ENCODE peak calls at places on chromosomes 1 and 21, in six cellular contexts. One of them, this sample, is unnamed.

GRCh38 chr1:205913451-205914204 is 29.6 kb downstream of the SLC26A9 start:
- DNase-seq in transverse colon: no peak
- DNase-seq in tibial nerve: no peak
- DNase-seq in stomach: peak; percentile 85
- DNase-seq in esophagus muscularis mucosa: no peak
- DNase-seq in K562: no peak
- DNase-seq in this sample: peak; percentile 69

GRCh38 chr1:226603976-226604845 is 55.6 kb downstream of the STUM start:
- DNase-seq in transverse colon: no peak
- DNase-seq in tibial nerve: no peak
- DNase-seq in stomach: no peak
- DNase-seq in esophagus muscularis mucosa: no peak
- DNase-seq in K562: no peak
- DNase-seq in this sample: peak; percentile 44

GRCh38 chr1:8817413-8818324 is at the start of gene RERE:
- DNase-seq in transverse colon: peak; percentile 96
- DNase-seq in tibial nerve: peak; percentile 92
- DNase-seq in stomach: peak; percentile 95
- DNase-seq in esophagus muscularis mucosa: peak; percentile 98
- DNase-seq in K562: peak; percentile 100
- DNase-seq in this sample: peak; percentile 93

GRCh38 chr1:180639871-180640270 is 8.0 kb downstream of the XPR1 start:
- DNase-seq in transverse colon: no peak
- DNase-seq in tibial nerve: no peak
- DNase-seq in stomach: no peak
- DNase-seq in esophagus muscularis mucosa: no peak
- DNase-seq in K562: no peak
- DNase-seq in this sample: no peak

GRCh38 chr1:94819945-94820746 is at the start of gene SLC44A3:
- DNase-seq in transverse colon: peak; percentile 65
- DNase-seq in tibial nerve: no peak
- DNase-seq in stomach: peak; percentile 71
- DNase-seq in esophagus muscularis mucosa: no peak
- DNase-seq in K562: no peak
- DNase-seq in this sample: peak; percentile 92

GRCh38 chr1:60848583-60849188 is 233.7 kb upstream of the NFIA start:
- DNase-seq in transverse colon: no peak
- DNase-seq in tibial nerve: no peak
- DNase-seq in stomach: no peak
- DNase-seq in esophagus muscularis mucosa: no peak
- DNase-seq in K562: no peak
- DNase-seq in this sample: no peak

GRCh38 chr1:161730050-161730564 is 8.8 kb downstream of the FCRLB start:
- DNase-seq in transverse colon: no peak
- DNase-seq in tibial nerve: no peak
- DNase-seq in stomach: no peak
- DNase-seq in esophagus muscularis mucosa: no peak
- DNase-seq in K562: peak; percentile 26
- DNase-seq in this sample: peak; percentile 65

GRCh38 chr1:2202008-2202575 is 7.5 kb upstream of the FAAP20 start:
- DNase-seq in transverse colon: no peak
- DNase-seq in tibial nerve: no peak
- DNase-seq in stomach: no peak
- DNase-seq in esophagus muscularis mucosa: no peak
- DNase-seq in K562: no peak
- DNase-seq in this sample: peak; percentile 56

GRCh38 chr1:15090373-15090772 is 63.2 kb upstream of the TMEM51 start:
- DNase-seq in transverse colon: peak; percentile 88
- DNase-seq in tibial nerve: no peak
- DNase-seq in stomach: peak; percentile 95
- DNase-seq in esophagus muscularis mucosa: no peak
- DNase-seq in K562: no peak
- DNase-seq in this sample: peak; percentile 89

GRCh38 chr1:86938855-86939254 is 24.4 kb downstream of the HS2ST1 start:
- DNase-seq in transverse colon: no peak
- DNase-seq in tibial nerve: no peak
- DNase-seq in stomach: no peak
- DNase-seq in esophagus muscularis mucosa: no peak
- DNase-seq in K562: no peak
- DNase-seq in this sample: no peak

GRCh38 chr1:228900099-228900965 is 165.1 kb downstream of the RHOU start:
- DNase-seq in transverse colon: peak; percentile 18
- DNase-seq in tibial nerve: peak; percentile 60
- DNase-seq in stomach: no peak
- DNase-seq in esophagus muscularis mucosa: peak; percentile 93
- DNase-seq in K562: no peak
- DNase-seq in this sample: no peak

GRCh38 chr1:204445860-204446412 is 34.3 kb upstream of the PPP1R15B start:
- DNase-seq in transverse colon: peak; percentile 73
- DNase-seq in tibial nerve: no peak
- DNase-seq in stomach: peak; percentile 64
- DNase-seq in esophagus muscularis mucosa: no peak
- DNase-seq in K562: peak; percentile 77
- DNase-seq in this sample: no peak

GRCh38 chr1:149888999-149889289 is 10.4 kb upstream of the BOLA1 start:
- DNase-seq in transverse colon: no peak
- DNase-seq in tibial nerve: no peak
- DNase-seq in stomach: peak; percentile 28
- DNase-seq in esophagus muscularis mucosa: no peak
- DNase-seq in K562: no peak
- DNase-seq in this sample: no peak

GRCh38 chr1:100131623-100132022 is 1.1 kb downstream of the SASS6 start:
- DNase-seq in transverse colon: no peak
- DNase-seq in tibial nerve: no peak
- DNase-seq in stomach: no peak
- DNase-seq in esophagus muscularis mucosa: no peak
- DNase-seq in K562: no peak
- DNase-seq in this sample: no peak

GRCh38 chr1:116486424-116486823 is 84.4 kb downstream of the CD58 start:
- DNase-seq in transverse colon: no peak
- DNase-seq in tibial nerve: no peak
- DNase-seq in stomach: no peak
- DNase-seq in esophagus muscularis mucosa: no peak
- DNase-seq in K562: no peak
- DNase-seq in this sample: no peak

GRCh38 chr1:21337931-21338567 is 47.8 kb upstream of the ECE1 start:
- DNase-seq in transverse colon: peak; percentile 79
- DNase-seq in tibial nerve: peak; percentile 93
- DNase-seq in stomach: peak; percentile 75
- DNase-seq in esophagus muscularis mucosa: peak; percentile 98
- DNase-seq in K562: no peak
- DNase-seq in this sample: peak; percentile 89

GRCh38 chr1:9066945-9067807 is 2.3 kb downstream of the SLC2A5 start:
- DNase-seq in transverse colon: peak; percentile 53
- DNase-seq in tibial nerve: peak; percentile 54
- DNase-seq in stomach: no peak
- DNase-seq in esophagus muscularis mucosa: no peak
- DNase-seq in K562: no peak
- DNase-seq in this sample: peak; percentile 70

GRCh38 chr1:227952374-227953021 is 4.8 kb upstream of the WNT9A start:
- DNase-seq in transverse colon: no peak
- DNase-seq in tibial nerve: no peak
- DNase-seq in stomach: peak; percentile 16
- DNase-seq in esophagus muscularis mucosa: no peak
- DNase-seq in K562: peak; percentile 8
- DNase-seq in this sample: peak; percentile 66

GRCh38 chr1:43292151-43292550 is 6.8 kb upstream of the C1orf210 start:
- DNase-seq in transverse colon: no peak
- DNase-seq in tibial nerve: no peak
- DNase-seq in stomach: no peak
- DNase-seq in esophagus muscularis mucosa: no peak
- DNase-seq in K562: no peak
- DNase-seq in this sample: no peak

GRCh38 chr21:41600116-41600515 is 92.2 kb upstream of the TMPRSS2 start:
- DNase-seq in transverse colon: no peak
- DNase-seq in tibial nerve: no peak
- DNase-seq in stomach: peak; percentile 22
- DNase-seq in esophagus muscularis mucosa: no peak
- DNase-seq in K562: no peak
- DNase-seq in this sample: no peak

GRCh38 chr1:51699376-51699775 is 82.5 kb downstream of the OSBPL9 start:
- DNase-seq in transverse colon: no peak
- DNase-seq in tibial nerve: no peak
- DNase-seq in stomach: no peak
- DNase-seq in esophagus muscularis mucosa: no peak
- DNase-seq in K562: no peak
- DNase-seq in this sample: no peak

GRCh38 chr1:242854466-242854865 is 330.0 kb upstream of the PLD5 start:
- DNase-seq in transverse colon: no peak
- DNase-seq in tibial nerve: no peak
- DNase-seq in stomach: no peak
- DNase-seq in esophagus muscularis mucosa: no peak
- DNase-seq in K562: no peak
- DNase-seq in this sample: no peak

DNA sequence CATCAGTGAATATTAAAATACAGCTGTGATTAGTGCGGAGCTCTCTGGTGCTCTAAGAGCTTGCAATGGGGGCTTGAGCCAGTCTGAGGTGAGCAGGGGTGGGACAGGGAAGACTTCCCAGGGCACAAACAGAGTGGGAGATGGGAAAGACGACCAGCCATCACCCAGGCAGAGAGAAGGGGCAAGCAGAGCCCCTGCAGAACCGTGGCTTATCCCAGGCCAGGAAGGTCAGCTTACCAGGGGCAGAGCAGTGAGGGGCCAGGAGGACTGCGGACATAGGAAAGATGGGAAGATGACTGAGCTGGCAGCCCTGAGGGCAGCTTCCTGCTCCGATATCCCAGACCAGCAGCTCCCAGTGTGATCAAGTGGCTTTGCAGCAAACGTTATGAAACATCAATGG is 55.4 kb upstream of the IFFO2 start:
- DNase-seq in transverse colon: no peak
- DNase-seq in tibial nerve: no peak
- DNase-seq in stomach: no peak
- DNase-seq in esophagus muscularis mucosa: no peak
- DNase-seq in K562: no peak
- DNase-seq in this sample: no peak
- H3K27ac ChIP-seq in transverse colon: peak overlapping the region; percentile 78
- H3K27ac ChIP-seq in tibial nerve: peak overlapping the region; percentile 86
- H3K27ac ChIP-seq in stomach: peak overlapping the region; percentile 87
- H3K27ac ChIP-seq in esophagus muscularis mucosa: peak overlapping the region; percentile 84
- H3K27ac ChIP-seq in K562: no peak overlapping the region
- H3K27ac ChIP-seq in this sample: peak overlapping the region; percentile 84

GRCh38 chr21:32437729-32438128 is 25.2 kb downstream of the EVA1C start:
- DNase-seq in transverse colon: no peak
- DNase-seq in tibial nerve: no peak
- DNase-seq in stomach: no peak
- DNase-seq in esophagus muscularis mucosa: no peak
- DNase-seq in K562: no peak
- DNase-seq in this sample: no peak
- H3K36me3 ChIP-seq in transverse colon: no peaks in the 10 kb centered on the region
- H3K36me3 ChIP-seq in tibial nerve: no peaks in the 10 kb centered on the region
- H3K36me3 ChIP-seq in stomach: no peaks in the 10 kb centered on the region
- H3K36me3 ChIP-seq in esophagus muscularis mucosa: peaks cover 9% of the 10 kb centered on the region
- H3K36me3 ChIP-seq in K562: no peaks in the 10 kb centered on the region
- H3K36me3 ChIP-seq in this sample: no peaks in the 10 kb centered on the region

GRCh38 chr1:151061012-151061401 is 810 bp downstream of the MLLT11 start:
- DNase-seq in transverse colon: no peak
- DNase-seq in tibial nerve: no peak
- DNase-seq in stomach: no peak
- DNase-seq in esophagus muscularis mucosa: no peak
- DNase-seq in K562: no peak
- DNase-seq in this sample: no peak

GRCh38 chr1:151058682-151059341 is 610 bp downstream of the CDC42SE1 start:
- DNase-seq in transverse colon: peak; percentile 67
- DNase-seq in tibial nerve: no peak
- DNase-seq in stomach: peak; percentile 88
- DNase-seq in esophagus muscularis mucosa: no peak
- DNase-seq in K562: peak; percentile 43
- DNase-seq in this sample: peak; percentile 63

GRCh38 chr1:151061704-151062103 is 1.5 kb downstream of the MLLT11 start:
- DNase-seq in transverse colon: no peak
- DNase-seq in tibial nerve: no peak
- DNase-seq in stomach: no peak
- DNase-seq in esophagus muscularis mucosa: no peak
- DNase-seq in K562: no peak
- DNase-seq in this sample: no peak

GRCh38 chr1:151060241-151061011 is at the start of gene MLLT11:
- DNase-seq in transverse colon: peak; percentile 35
- DNase-seq in tibial nerve: no peak
- DNase-seq in stomach: no peak
- DNase-seq in esophagus muscularis mucosa: no peak
- DNase-seq in K562: peak; percentile 49
- DNase-seq in this sample: no peak

DNA sequence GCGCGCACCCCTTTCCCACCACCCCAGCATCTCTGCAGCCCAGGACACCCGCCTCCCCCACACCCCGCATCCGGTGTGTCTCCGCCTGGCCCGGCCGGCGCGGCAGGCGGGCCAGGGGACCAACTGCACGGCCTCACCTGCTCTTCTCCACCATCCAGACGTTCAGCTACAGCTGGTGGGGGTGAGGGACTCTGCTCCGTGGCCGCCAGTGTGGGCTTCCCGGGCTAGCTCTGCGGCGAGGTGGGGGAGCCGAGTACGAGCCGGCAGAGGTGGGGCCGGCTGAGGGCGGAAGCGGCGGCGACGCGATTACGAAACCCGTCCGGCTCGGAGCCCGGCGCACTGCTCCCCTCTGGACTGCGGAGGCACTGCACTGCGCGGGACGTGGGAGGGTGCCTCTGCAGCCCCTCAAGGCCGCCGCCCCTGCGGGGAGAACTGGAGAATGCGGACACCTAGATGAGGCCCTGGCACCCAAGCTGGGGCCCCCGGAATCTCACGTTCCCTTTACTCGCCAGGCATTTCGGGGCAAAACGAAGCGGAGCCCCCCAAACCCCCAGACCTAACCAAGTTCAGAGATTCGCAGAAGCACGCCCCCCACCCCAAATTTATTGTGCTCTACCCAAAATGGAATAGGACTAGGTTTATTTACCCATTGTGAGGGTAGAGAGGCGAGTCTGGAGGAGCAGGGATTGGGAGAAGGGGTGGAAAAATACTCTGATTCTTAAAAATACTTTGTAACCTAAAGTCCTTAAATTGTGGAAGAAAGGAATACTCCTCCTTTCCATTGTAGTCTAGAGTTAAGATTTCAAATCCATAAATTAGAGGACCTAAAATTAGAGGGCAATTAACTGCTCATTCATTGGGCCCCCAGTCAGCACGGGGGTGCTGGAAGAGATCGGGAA is at the start of gene CDC42SE1:
- DNase-seq in transverse colon: peak; percentile 86
- DNase-seq in tibial nerve: peak; percentile 52
- DNase-seq in stomach: peak; percentile 83
- DNase-seq in esophagus muscularis mucosa: peak; percentile 95
- DNase-seq in K562: peak; percentile 85
- DNase-seq in this sample: peak; percentile 96
- TF ChIP-seq EP300 in transverse colon: no peak
- TF ChIP-seq EP300 in tibial nerve: no peak
- TF ChIP-seq EP300 in stomach: no peak
- TF ChIP-seq EP300 in esophagus muscularis mucosa: no peak
- TF ChIP-seq EP300 in K562: peak; percentile 37
- TF ChIP-seq EP300 in this sample: no peak

GRCh38 chr1:234621657-234622335 is 11.8 kb upstream of the IRF2BP2 start:
- DNase-seq in transverse colon: no peak
- DNase-seq in tibial nerve: no peak
- DNase-seq in stomach: no peak
- DNase-seq in esophagus muscularis mucosa: no peak
- DNase-seq in K562: no peak
- DNase-seq in this sample: no peak
- H3K27ac ChIP-seq in transverse colon: peak overlapping the region; percentile 3
- H3K27ac ChIP-seq in tibial nerve: no peak overlapping the region
- H3K27ac ChIP-seq in stomach: no peak overlapping the region
- H3K27ac ChIP-seq in esophagus muscularis mucosa: peak overlapping the region; percentile 20
- H3K27ac ChIP-seq in K562: no peak overlapping the region
- H3K27ac ChIP-seq in this sample: no peak overlapping the region

GRCh38 chr1:35901235-35901634 is 18.2 kb downstream of the AGO1 start:
- DNase-seq in transverse colon: no peak
- DNase-seq in tibial nerve: no peak
- DNase-seq in stomach: no peak
- DNase-seq in esophagus muscularis mucosa: no peak
- DNase-seq in K562: no peak
- DNase-seq in this sample: no peak
- H3K36me3 ChIP-seq in transverse colon: peaks cover 38% of the 10 kb centered on the region
- H3K36me3 ChIP-seq in tibial nerve: peaks cover 10% of the 10 kb centered on the region
- H3K36me3 ChIP-seq in stomach: peaks cover 27% of the 10 kb centered on the region
- H3K36me3 ChIP-seq in esophagus muscularis mucosa: peaks cover 90% of the 10 kb centered on the region
- H3K36me3 ChIP-seq in K562: peaks cover 88% of the 10 kb centered on the region
- H3K36me3 ChIP-seq in this sample: peaks cover 81% of the 10 kb centered on the region